ENCODE peak calls at places on chromosomes 16 and 17, in five cellular contexts. T is GM19239, E is anterior cingulate cortex, B is upper lobe of right lung, P is naive B cell. N is an unnamed sample.

GRCh38 chr16:88570691-88571092 is 489 bp downstream of the ZC3H18 start:
- DNase-seq in T (no peak), E (peak; percentile 52), B (no peak), P (no peak), N (no peak)

GRCh38 chr16:81315271-81316175 is 761 bp downstream of the GAN start:
- DNase-seq in T (peak; percentile 34), E (peak; percentile 35), B (peak; percentile 82), P (peak; percentile 48), N (peak; percentile 4)

GRCh38 chr17:3512512-3513171 is 36.8 kb downstream of the ASPA start:
- DNase-seq in T (no peak), E (peak; percentile 66), B (no peak), P (no peak), N (no peak)

GRCh38 chr17:62800580-62800979 is 7.5 kb downstream of the MARCHF10 start:
- DNase-seq in T (no peak), E (no peak), B (no peak), P (no peak), N (no peak)

GRCh38 chr16:11389083-11389482 is 43.8 kb downstream of the RMI2 start:
- DNase-seq in T (no peak), E (no peak), B (no peak), P (no peak), N (no peak)

GRCh38 chr16:72221216-72221995 is 49.5 kb upstream of the PMFBP1 start:
- DNase-seq in T (no peak), E (no peak), B (no peak), P (no peak), N (no peak)

GRCh38 chr16:23700509-23700908 is 12.5 kb downstream of the ERN2 start:
- DNase-seq in T (no peak), E (no peak), B (no peak), P (no peak), N (no peak)

GRCh38 chr17:7133424-7133823 is 18.8 kb upstream of the ASGR2 start:
- DNase-seq in T (no peak), E (no peak), B (peak; percentile 76), P (peak; percentile 76), N (no peak)

GRCh38 chr16:54927125-54928015 is 3.3 kb upstream of the IRX5 start:
- DNase-seq in T (no peak), E (no peak), B (no peak), P (no peak), N (no peak)

GRCh38 chr16:29973384-29974246 is at the start of gene TAOK2:
- DNase-seq in T (peak; percentile 96), E (peak; percentile 99), B (peak; percentile 99), P (peak; percentile 98), N (peak; percentile 95)

GRCh38 chr16:87674405-87674804 is 72.1 kb downstream of the JPH3 start:
- DNase-seq in T (no peak), E (no peak), B (no peak), P (no peak), N (no peak)

GRCh38 chr17:80453980-80454556 is 22.3 kb downstream of the NPTX1 start:
- DNase-seq in T (no peak), E (no peak), B (no peak), P (no peak), N (no peak)

GRCh38 chr16:85579199-85579598 is 33.9 kb upstream of the GSE1 start:
- DNase-seq in T (no peak), E (peak; percentile 12), B (no peak), P (no peak), N (no peak)

GRCh38 chr17:78127888-78128615 is 503 bp downstream of the TMC6 start:
- DNase-seq in T (no peak), E (no peak), B (peak; percentile 82), P (no peak), N (no peak)

GRCh38 chr17:68775338-68775737 is 174.2 kb upstream of the FAM20A start:
- DNase-seq in T (no peak), E (no peak), B (no peak), P (no peak), N (no peak)

GRCh38 chr16:31513126-31513525 is 4.9 kb upstream of the RUSF1 start:
- DNase-seq in T (no peak), E (no peak), B (no peak), P (no peak), N (no peak)

GRCh38 chr16:46949216-46949892 is 24.1 kb downstream of the DNAJA2 start:
- DNase-seq in T (no peak), E (no peak), B (no peak), P (no peak), N (no peak)

GRCh38 chr16:66103245-66103644 is 263.2 kb upstream of the CDH5 start:
- DNase-seq in T (no peak), E (no peak), B (no peak), P (no peak), N (no peak)

GRCh38 chr16:81480856-81481821 is 36.5 kb downstream of the CMIP start:
- DNase-seq in T (peak; percentile 89), E (peak; percentile 16), B (peak; percentile 83), P (peak; percentile 85), N (peak; percentile 95)

GRCh38 chr16:28882476-28883180 is 4.3 kb downstream of the ATP2A1 start:
- DNase-seq in T (no peak), E (no peak), B (no peak), P (no peak), N (no peak)

GRCh38 chr16:87065781-87066694 is 251.2 kb downstream of the C16orf95 start:
- DNase-seq in T (no peak), E (no peak), B (no peak), P (no peak), N (no peak)

GRCh38 chr16:87226926-87227650 is 90.1 kb downstream of the C16orf95 start:
- DNase-seq in T (no peak), E (no peak), B (no peak), P (no peak), N (no peak)

GRCh38 chr17:11580677-11581076 is 17.6 kb upstream of the DNAH9 start:
- DNase-seq in T (no peak), E (no peak), B (no peak), P (no peak), N (no peak)

GRCh38 chr17:42184717-42185496 is at the start of gene HCRT:
- DNase-seq in T (no peak), E (no peak), B (no peak), P (no peak), N (no peak)

GRCh38 chr17:82561429-82562035 is 42.0 kb downstream of the FOXK2 start:
- DNase-seq in T (no peak), E (peak; percentile 7), B (no peak), P (no peak), N (no peak)